ENCODE peak calls at places on chromosomes 13 and 19, in nine cellular contexts. W, P, A, U, T, F, C, K and R are unnamed samples.

GRCh38 chr13:98089246-98089645 is 53.6 kb upstream of the FARP1 start:
- DNase-seq in W (peak; percentile 68), P (no peak), A (no peak), U (no peak), T (no peak), F (no peak), C (no peak), K (no peak), R (no peak)

GRCh38 chr13:43994999-43995859 is 115.5 kb downstream of the LACC1 start:
- DNase-seq in W (no peak), P (no peak), A (no peak), U (peak; percentile 93), T (no peak), F (no peak), C (no peak), K (no peak), R (no peak)

GRCh38 chr19:44553478-44554171 is 24.1 kb upstream of the CEACAM20 start:
- DNase-seq in W (peak; percentile 15), P (no peak), A (no peak), U (peak; percentile 52), T (no peak), F (no peak), C (no peak), K (no peak), R (no peak)

GRCh38 chr19:32164384-32164992 is 180.9 kb upstream of the ZNF507 start:
- DNase-seq in W (no peak), P (no peak), A (no peak), U (no peak), T (no peak), F (no peak), C (peak; percentile 24), K (no peak), R (no peak)

GRCh38 chr13:53499551-53499950 is 470.9 kb downstream of the OLFM4 start:
- DNase-seq in W (no peak), P (no peak), A (no peak), U (no peak), T (no peak), F (no peak), C (no peak), K (no peak), R (no peak)

GRCh38 chr19:33345163-33345562 is 28.3 kb upstream of the CEBPG start:
- DNase-seq in W (no peak), P (no peak), A (no peak), U (no peak), T (no peak), F (no peak), C (no peak), K (no peak), R (no peak)

GRCh38 chr13:105990256-105990958 is 545.1 kb downstream of the EFNB2 start:
- DNase-seq in W (peak; percentile 83), P (no peak), A (no peak), U (no peak), T (no peak), F (no peak), C (no peak), K (no peak), R (no peak)

GRCh38 chr13:43908156-43909126 is 28.7 kb downstream of the LACC1 start:
- DNase-seq in W (peak; percentile 62), P (no peak), A (no peak), U (peak; percentile 49), T (no peak), F (no peak), C (no peak), K (no peak), R (no peak)

GRCh38 chr13:109209526-109209925 is 576.9 kb downstream of the IRS2 start:
- DNase-seq in W (no peak), P (no peak), A (no peak), U (no peak), T (no peak), F (no peak), C (no peak), K (no peak), R (no peak)

GRCh38 chr19:8352134-8352827 is 9.2 kb upstream of the KANK3 start:
- DNase-seq in W (peak; percentile 47), P (no peak), A (no peak), U (no peak), T (no peak), F (no peak), C (no peak), K (no peak), R (no peak)

GRCh38 chr13:112072531-112073244 is 5.7 kb downstream of the SOX1 start:
- DNase-seq in W (no peak), P (peak; percentile 70), A (no peak), U (no peak), T (no peak), F (no peak), C (no peak), K (no peak), R (no peak)

GRCh38 chr19:42396248-42396541 is 6.1 kb upstream of the CNFN start:
- DNase-seq in W (no peak), P (no peak), A (no peak), U (no peak), T (no peak), F (no peak), C (no peak), K (no peak), R (no peak)

GRCh38 chr19:8308891-8309291 is 733 bp upstream of the CD320 start:
- DNase-seq in W (no peak), P (peak; percentile 51), A (peak; percentile 61), U (no peak), T (no peak), F (peak; percentile 59), C (peak; percentile 32), K (peak; percentile 26), R (no peak)

GRCh38 chr13:109567315-109567714 is 219.1 kb downstream of the IRS2 start:
- DNase-seq in W (no peak), P (no peak), A (no peak), U (no peak), T (no peak), F (no peak), C (no peak), K (no peak), R (no peak)

DNA sequence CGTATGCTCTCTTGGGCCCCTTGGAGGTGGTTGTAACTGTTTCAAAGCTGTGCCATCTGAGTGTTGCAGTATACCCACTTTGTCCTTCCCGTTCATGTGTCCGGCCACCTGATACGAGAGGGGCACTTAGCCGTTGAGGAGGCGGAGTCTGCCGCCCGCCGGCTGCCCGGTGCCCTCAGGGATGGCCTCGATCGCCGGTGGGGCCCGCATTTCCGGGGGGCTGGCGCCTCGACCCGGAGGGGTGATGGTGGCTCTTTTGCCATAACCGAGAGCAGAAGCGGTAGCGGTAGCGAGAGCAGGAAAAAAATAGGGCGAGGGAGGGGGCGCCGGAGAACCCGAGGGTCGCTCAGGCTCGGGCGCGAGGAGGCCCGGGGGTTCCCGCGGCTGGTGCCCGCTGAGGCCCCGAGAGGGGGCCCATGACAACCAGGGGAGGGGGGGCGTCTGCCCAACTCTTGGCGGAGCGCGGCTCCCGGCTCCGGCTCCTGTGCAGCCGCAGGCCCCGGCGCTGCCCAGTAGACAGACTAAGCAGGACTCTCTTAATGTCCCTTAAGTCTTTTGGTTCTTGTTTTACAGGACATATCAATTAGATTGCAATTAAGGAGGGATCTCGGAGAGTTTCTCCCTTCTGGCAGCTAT is 342.7 kb upstream of the SGCG start:
- DNase-seq in W (no peak), P (no peak), A (no peak), U (no peak), T (no peak), F (peak; percentile 53), C (no peak), K (no peak), R (no peak)
- H3K4me3 ChIP-seq in W (peak overlapping the region; percentile 22), P (no peak overlapping the region), A (no peak overlapping the region), U (no peak overlapping the region), T (peak overlapping the region; percentile 28), F (peak overlapping the region; percentile 45), C (no peak overlapping the region), K (no peak overlapping the region), R (peak overlapping the region; percentile 28)

GRCh38 chr19:28239270-28239669 is 973.7 kb downstream of the UQCRFS1 start:
- DNase-seq in W (no peak), P (no peak), A (no peak), U (no peak), T (no peak), F (no peak), C (no peak), K (no peak), R (no peak)
- H3K27me3 ChIP-seq in W (no peaks in the 10 kb centered on the region), P (no peaks in the 10 kb centered on the region), A (no peaks in the 10 kb centered on the region), U (no peaks in the 10 kb centered on the region), T (no peaks in the 10 kb centered on the region), F (no peaks in the 10 kb centered on the region), C (no peaks in the 10 kb centered on the region), K (no peaks in the 10 kb centered on the region), R (peaks cover 8% of the 10 kb centered on the region)

GRCh38 chr19:48568345-48568886 is 16.4 kb downstream of the SULT2B1 start:
- DNase-seq in W (peak; percentile 70), P (peak; percentile 91), A (peak; percentile 95), U (peak; percentile 88), T (peak; percentile 91), F (peak; percentile 90), C (peak; percentile 94), K (peak; percentile 54), R (peak; percentile 91)
- H3K4me3 ChIP-seq in W (peak overlapping the region; percentile 22), P (no peak overlapping the region), A (no peak overlapping the region), U (no peak overlapping the region), T (peak overlapping the region; percentile 1), F (no peak overlapping the region), C (no peak overlapping the region), K (no peak overlapping the region), R (no peak overlapping the region)

DNA sequence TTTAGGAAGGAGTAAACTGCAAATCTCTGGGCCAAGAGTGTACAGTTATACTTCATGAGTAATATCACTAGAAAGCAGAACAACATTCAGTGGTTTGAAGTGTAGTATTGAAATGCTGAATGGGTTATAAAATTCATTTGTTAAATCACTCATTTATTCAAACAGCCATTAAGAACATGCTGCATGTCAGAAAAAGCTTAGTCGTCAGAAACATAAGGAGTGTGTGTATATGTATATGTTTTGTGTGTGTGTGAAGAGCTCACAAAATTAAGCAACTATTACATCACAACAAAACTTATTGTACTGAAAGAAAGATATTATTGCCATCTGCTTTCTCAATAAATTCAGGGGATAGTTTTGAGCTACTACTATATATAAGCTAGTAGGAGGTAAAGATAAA is 165.4 kb upstream of the PCDH9 start:
- DNase-seq in W (no peak), P (no peak), A (no peak), U (no peak), T (no peak), F (no peak), C (no peak), K (no peak), R (no peak)
- H3K27me3 ChIP-seq in W (no peaks in the 10 kb centered on the region), P (no peaks in the 10 kb centered on the region), A (no peaks in the 10 kb centered on the region), U (no peaks in the 10 kb centered on the region), T (no peaks in the 10 kb centered on the region), F (no peaks in the 10 kb centered on the region), C (no peaks in the 10 kb centered on the region), K (peaks cover 3% of the 10 kb centered on the region), R (no peaks in the 10 kb centered on the region)

DNA sequence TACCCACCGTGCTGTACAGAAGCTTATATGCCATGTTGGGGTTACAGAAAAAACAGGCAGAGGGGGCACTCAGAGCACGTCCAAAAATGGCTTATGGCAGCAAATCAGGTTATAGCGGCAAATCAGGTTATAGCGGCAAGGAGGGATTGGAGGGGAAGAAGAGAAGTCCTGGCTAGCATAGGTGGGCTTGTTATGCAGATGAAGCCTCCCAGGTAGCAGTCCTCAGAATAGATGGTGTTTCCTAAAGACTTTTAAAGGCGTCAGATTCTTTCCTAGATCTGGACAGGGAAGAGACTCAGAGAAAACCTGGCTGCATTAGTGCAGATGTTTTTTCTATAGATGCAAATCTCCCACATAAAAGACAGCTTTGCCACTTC is 19.8 kb upstream of the PLEKHF1 start:
- DNase-seq in W (no peak), P (no peak), A (no peak), U (no peak), T (no peak), F (no peak), C (no peak), K (no peak), R (no peak)
- H3K4me3 ChIP-seq in W (no peak overlapping the region), P (no peak overlapping the region), A (no peak overlapping the region), U (no peak overlapping the region), T (no peak overlapping the region), F (no peak overlapping the region), C (no peak overlapping the region), K (no peak overlapping the region), R (no peak overlapping the region)